ENCODE peak calls at places on chromosomes 7 and 10, in five cellular contexts. One of them, this sample, is unnamed.

GRCh38 chr7:26500749-26501352 is 209.2 kb downstream of the SNX10 start:
- DNase-seq in tibial nerve: no peak
- DNase-seq in foreskin melanocyte: peak
- DNase-seq in posterior vena cava: no peak
- DNase-seq in colonic mucosa: no peak
- DNase-seq in this sample: no peak

GRCh38 chr10:80569131-80569895 is 31.6 kb downstream of the SH2D4B start:
- DNase-seq in tibial nerve: no peak
- DNase-seq in foreskin melanocyte: no peak
- DNase-seq in posterior vena cava: no peak
- DNase-seq in colonic mucosa: no peak
- DNase-seq in this sample: peak

GRCh38 chr10:14603539-14604102 is 171.1 kb downstream of the FAM107B start:
- DNase-seq in tibial nerve: no peak
- DNase-seq in foreskin melanocyte: no peak
- DNase-seq in posterior vena cava: no peak
- DNase-seq in colonic mucosa: peak
- DNase-seq in this sample: no peak

GRCh38 chr7:78301361-78301760 is 502.8 kb downstream of the PHTF2 start:
- DNase-seq in tibial nerve: no peak
- DNase-seq in foreskin melanocyte: peak
- DNase-seq in posterior vena cava: no peak
- DNase-seq in colonic mucosa: no peak
- DNase-seq in this sample: no peak

GRCh38 chr7:1850111-1850975 is 180.3 kb downstream of the ELFN1 start:
- DNase-seq in tibial nerve: no peak
- DNase-seq in foreskin melanocyte: no peak
- DNase-seq in posterior vena cava: peak
- DNase-seq in colonic mucosa: no peak
- DNase-seq in this sample: no peak

GRCh38 chr10:114234132-114234531 is 4.9 kb upstream of the VWA2 start:
- DNase-seq in tibial nerve: no peak
- DNase-seq in foreskin melanocyte: no peak
- DNase-seq in posterior vena cava: no peak
- DNase-seq in colonic mucosa: no peak
- DNase-seq in this sample: no peak

GRCh38 chr7:44094365-44094764 is 9.8 kb upstream of the AEBP1 start:
- DNase-seq in tibial nerve: no peak
- DNase-seq in foreskin melanocyte: no peak
- DNase-seq in posterior vena cava: no peak
- DNase-seq in colonic mucosa: no peak
- DNase-seq in this sample: no peak

GRCh38 chr10:13684252-13684791 is 97.6 kb downstream of the PRPF18 start:
- DNase-seq in tibial nerve: peak
- DNase-seq in foreskin melanocyte: peak
- DNase-seq in posterior vena cava: peak
- DNase-seq in colonic mucosa: peak
- DNase-seq in this sample: no peak

GRCh38 chr7:19561121-19561805 is 147.6 kb downstream of the POLR1F start:
- DNase-seq in tibial nerve: no peak
- DNase-seq in foreskin melanocyte: no peak
- DNase-seq in posterior vena cava: no peak
- DNase-seq in colonic mucosa: no peak
- DNase-seq in this sample: no peak

GRCh38 chr10:4331150-4331549 is 494.9 kb upstream of the AKR1E2 start:
- DNase-seq in tibial nerve: no peak
- DNase-seq in foreskin melanocyte: peak
- DNase-seq in posterior vena cava: no peak
- DNase-seq in colonic mucosa: no peak
- DNase-seq in this sample: no peak

GRCh38 chr7:139034855-139035587 is 821 bp downstream of the ZC3HAV1L start:
- DNase-seq in tibial nerve: no peak
- DNase-seq in foreskin melanocyte: peak
- DNase-seq in posterior vena cava: no peak
- DNase-seq in colonic mucosa: peak
- DNase-seq in this sample: no peak

GRCh38 chr7:137715101-137715500 is 131.7 kb downstream of the DGKI start:
- DNase-seq in tibial nerve: no peak
- DNase-seq in foreskin melanocyte: no peak
- DNase-seq in posterior vena cava: no peak
- DNase-seq in colonic mucosa: no peak
- DNase-seq in this sample: no peak

GRCh38 chr7:96996111-96996936 is 9.0 kb upstream of the DLX6 start:
- DNase-seq in tibial nerve: no peak
- DNase-seq in foreskin melanocyte: no peak
- DNase-seq in posterior vena cava: no peak
- DNase-seq in colonic mucosa: no peak
- DNase-seq in this sample: peak

GRCh38 chr10:71597821-71598498 is 121.6 kb downstream of the C10orf105 start:
- DNase-seq in tibial nerve: peak
- DNase-seq in foreskin melanocyte: no peak
- DNase-seq in posterior vena cava: peak
- DNase-seq in colonic mucosa: peak
- DNase-seq in this sample: no peak

GRCh38 chr7:20647908-20648776 is 32.7 kb downstream of the ABCB5 start:
- DNase-seq in tibial nerve: no peak
- DNase-seq in foreskin melanocyte: peak
- DNase-seq in posterior vena cava: no peak
- DNase-seq in colonic mucosa: no peak
- DNase-seq in this sample: no peak

GRCh38 chr7:138563808-138564207 is 103.7 kb downstream of the TRIM24 start:
- DNase-seq in tibial nerve: no peak
- DNase-seq in foreskin melanocyte: no peak
- DNase-seq in posterior vena cava: no peak
- DNase-seq in colonic mucosa: no peak
- DNase-seq in this sample: no peak

GRCh38 chr10:71741671-71742070 is 22.1 kb upstream of the C10orf105 start:
- DNase-seq in tibial nerve: no peak
- DNase-seq in foreskin melanocyte: no peak
- DNase-seq in posterior vena cava: no peak
- DNase-seq in colonic mucosa: no peak
- DNase-seq in this sample: no peak

GRCh38 chr7:102214477-102215072 is 72.1 kb upstream of the SH2B2 start:
- DNase-seq in tibial nerve: no peak
- DNase-seq in foreskin melanocyte: no peak
- DNase-seq in posterior vena cava: no peak
- DNase-seq in colonic mucosa: no peak
- DNase-seq in this sample: no peak

GRCh38 chr7:84372155-84372621 is 177.6 kb upstream of the SEMA3A start:
- DNase-seq in tibial nerve: no peak
- DNase-seq in foreskin melanocyte: peak
- DNase-seq in posterior vena cava: no peak
- DNase-seq in colonic mucosa: no peak
- DNase-seq in this sample: no peak

GRCh38 chr10:14056545-14057332 is 274.0 kb downstream of the FRMD4A start:
- DNase-seq in tibial nerve: no peak
- DNase-seq in foreskin melanocyte: no peak
- DNase-seq in posterior vena cava: no peak
- DNase-seq in colonic mucosa: no peak
- DNase-seq in this sample: no peak

GRCh38 chr10:112376578-112376855 is 2.6 kb downstream of the ACSL5 start:
- DNase-seq in tibial nerve: no peak
- DNase-seq in foreskin melanocyte: no peak
- DNase-seq in posterior vena cava: no peak
- DNase-seq in colonic mucosa: no peak
- DNase-seq in this sample: no peak

GRCh38 chr7:164882-165660 is 27.3 kb upstream of the FAM20C start:
- DNase-seq in tibial nerve: no peak
- DNase-seq in foreskin melanocyte: no peak
- DNase-seq in posterior vena cava: peak
- DNase-seq in colonic mucosa: peak
- DNase-seq in this sample: no peak

GRCh38 chr10:133034762-133035161 is 53.0 kb upstream of the ADGRA1 start:
- DNase-seq in tibial nerve: no peak
- DNase-seq in foreskin melanocyte: no peak
- DNase-seq in posterior vena cava: no peak
- DNase-seq in colonic mucosa: no peak
- DNase-seq in this sample: no peak

GRCh38 chr7:156219307-156220077 is 407.2 kb upstream of the SHH start:
- DNase-seq in tibial nerve: no peak
- DNase-seq in foreskin melanocyte: no peak
- DNase-seq in posterior vena cava: no peak
- DNase-seq in colonic mucosa: no peak
- DNase-seq in this sample: peak

GRCh38 chr7:46007194-46007593 is 86.1 kb upstream of the IGFBP3 start:
- DNase-seq in tibial nerve: no peak
- DNase-seq in foreskin melanocyte: no peak
- DNase-seq in posterior vena cava: no peak
- DNase-seq in colonic mucosa: no peak
- DNase-seq in this sample: peak

GRCh38 chr10:75429159-75429827 is 2.1 kb upstream of the LRMDA start:
- DNase-seq in tibial nerve: no peak
- DNase-seq in foreskin melanocyte: no peak
- DNase-seq in posterior vena cava: no peak
- DNase-seq in colonic mucosa: no peak
- DNase-seq in this sample: no peak

GRCh38 chr7:69457912-69458491 is 140.3 kb upstream of the AUTS2 start:
- DNase-seq in tibial nerve: peak
- DNase-seq in foreskin melanocyte: no peak
- DNase-seq in posterior vena cava: no peak
- DNase-seq in colonic mucosa: no peak
- DNase-seq in this sample: no peak

GRCh38 chr7:51019231-51019844 is 236.6 kb upstream of the GRB10 start:
- DNase-seq in tibial nerve: no peak
- DNase-seq in foreskin melanocyte: peak
- DNase-seq in posterior vena cava: no peak
- DNase-seq in colonic mucosa: no peak
- DNase-seq in this sample: peak

GRCh38 chr7:25642849-25643248 is 414.6 kb upstream of the NPVF start:
- DNase-seq in tibial nerve: no peak
- DNase-seq in foreskin melanocyte: peak
- DNase-seq in posterior vena cava: no peak
- DNase-seq in colonic mucosa: no peak
- DNase-seq in this sample: peak

GRCh38 chr10:33353334-33353733 is 18.9 kb upstream of the NRP1 start:
- DNase-seq in tibial nerve: no peak
- DNase-seq in foreskin melanocyte: no peak
- DNase-seq in posterior vena cava: no peak
- DNase-seq in colonic mucosa: no peak
- DNase-seq in this sample: no peak

GRCh38 chr7:146185844-146186243 is 69.2 kb downstream of the CNTNAP2 start:
- DNase-seq in tibial nerve: no peak
- DNase-seq in foreskin melanocyte: no peak
- DNase-seq in posterior vena cava: no peak
- DNase-seq in colonic mucosa: no peak
- DNase-seq in this sample: no peak

GRCh38 chr10:106992064-106992463 is 172.4 kb downstream of the SORCS1 start:
- DNase-seq in tibial nerve: no peak
- DNase-seq in foreskin melanocyte: no peak
- DNase-seq in posterior vena cava: no peak
- DNase-seq in colonic mucosa: no peak
- DNase-seq in this sample: no peak

GRCh38 chr10:109961181-109962001 is 38.1 kb upstream of the XPNPEP1 start:
- DNase-seq in tibial nerve: no peak
- DNase-seq in foreskin melanocyte: no peak
- DNase-seq in posterior vena cava: no peak
- DNase-seq in colonic mucosa: peak
- DNase-seq in this sample: no peak

GRCh38 chr10:96509017-96509641 is 4.6 kb downstream of the TLL2 start:
- DNase-seq in tibial nerve: no peak
- DNase-seq in foreskin melanocyte: no peak
- DNase-seq in posterior vena cava: no peak
- DNase-seq in colonic mucosa: no peak
- DNase-seq in this sample: peak

GRCh38 chr7:156529982-156530381 is 110.6 kb upstream of the RNF32 start:
- DNase-seq in tibial nerve: no peak
- DNase-seq in foreskin melanocyte: no peak
- DNase-seq in posterior vena cava: no peak
- DNase-seq in colonic mucosa: no peak
- DNase-seq in this sample: peak

GRCh38 chr7:77657427-77658331 is 38.6 kb upstream of the RSBN1L start:
- DNase-seq in tibial nerve: peak
- DNase-seq in foreskin melanocyte: peak
- DNase-seq in posterior vena cava: no peak
- DNase-seq in colonic mucosa: peak
- DNase-seq in this sample: no peak

GRCh38 chr10:986137-986825 is 2.0 kb upstream of the GTPBP4 start:
- DNase-seq in tibial nerve: no peak
- DNase-seq in foreskin melanocyte: no peak
- DNase-seq in posterior vena cava: peak
- DNase-seq in colonic mucosa: no peak
- DNase-seq in this sample: no peak

This sample was measured in esophagus muscularis mucosa.